ENCODE peak calls at places on chromosomes 6 and 20, in six cellular contexts. Y, R, Z, E, G and A are unnamed samples.

GRCh38 chr6:28940294-28940858 is 16.6 kb upstream of the TRIM27 start:
- DNase-seq in Y (no peak), R (peak), Z (no peak), E (peak), G (no peak), A (peak)

GRCh38 chr6:34526992-34527728 is 29.0 kb downstream of the SPDEF start:
- DNase-seq in Y (peak), R (peak), Z (peak), E (peak), G (peak), A (peak)

GRCh38 chr6:106894978-106895702 is 79.4 kb downstream of the CD24 start:
- DNase-seq in Y (no peak), R (no peak), Z (peak), E (no peak), G (no peak), A (no peak)

GRCh38 chr6:150932976-150933375 is 67.5 kb downstream of the MTHFD1L start:
- DNase-seq in Y (no peak), R (no peak), Z (peak), E (no peak), G (no peak), A (no peak)

GRCh38 chr6:134421496-134421895 is 103.6 kb upstream of the SGK1 start:
- DNase-seq in Y (no peak), R (no peak), Z (peak), E (no peak), G (no peak), A (no peak)

GRCh38 chr6:55668625-55669024 is 89.6 kb upstream of the HMGCLL1 start:
- DNase-seq in Y (no peak), R (no peak), Z (peak), E (no peak), G (no peak), A (no peak)

GRCh38 chr20:57695012-57695411 is 14.8 kb downstream of the PMEPA1 start:
- DNase-seq in Y (peak), R (no peak), Z (peak), E (no peak), G (no peak), A (no peak)

GRCh38 chr6:165042912-165043311 is 266.5 kb downstream of the C6orf118 start:
- DNase-seq in Y (no peak), R (no peak), Z (no peak), E (no peak), G (no peak), A (no peak)

GRCh38 chr6:64522859-64523258 is 887.3 kb downstream of the PHF3 start:
- DNase-seq in Y (no peak), R (no peak), Z (no peak), E (no peak), G (no peak), A (no peak)

GRCh38 chr6:26026833-26027490 is 60.3 kb upstream of the HFE start:
- DNase-seq in Y (peak), R (peak), Z (peak), E (peak), G (peak), A (peak)

GRCh38 chr20:22808628-22809027 is 224.3 kb upstream of the FOXA2 start:
- DNase-seq in Y (no peak), R (no peak), Z (no peak), E (no peak), G (no peak), A (no peak)

GRCh38 chr6:136927313-136927712 is 5.2 kb downstream of the SLC35D3 start:
- DNase-seq in Y (no peak), R (no peak), Z (no peak), E (no peak), G (no peak), A (no peak)

GRCh38 chr6:78483546-78483945 is 383.8 kb upstream of the IRAK1BP1 start:
- DNase-seq in Y (no peak), R (no peak), Z (no peak), E (no peak), G (no peak), A (no peak)

GRCh38 chr20:24478584-24478983 is 9.2 kb downstream of the SYNDIG1 start:
- DNase-seq in Y (no peak), R (no peak), Z (no peak), E (no peak), G (no peak), A (no peak)

GRCh38 chr6:119566546-119567263 is 217.1 kb upstream of the MAN1A1 start:
- DNase-seq in Y (no peak), R (no peak), Z (no peak), E (no peak), G (no peak), A (no peak)

GRCh38 chr6:44043479-44044153 is 83.6 kb downstream of the MRPL14 start:
- DNase-seq in Y (no peak), R (no peak), Z (peak), E (no peak), G (no peak), A (no peak)

GRCh38 chr20:18019068-18019467 is 38.6 kb downstream of the OVOL2 start:
- DNase-seq in Y (no peak), R (no peak), Z (no peak), E (no peak), G (no peak), A (peak)

GRCh38 chr20:34709044-34709835 is 5.1 kb downstream of the TP53INP2 start:
- DNase-seq in Y (peak), R (peak), Z (peak), E (peak), G (peak), A (peak)

GRCh38 chr20:18004389-18005031 is 35.7 kb downstream of the MGME1 start:
- DNase-seq in Y (no peak), R (no peak), Z (peak), E (no peak), G (no peak), A (no peak)

GRCh38 chr20:23301436-23302050 is 49.0 kb upstream of the NXT1 start:
- DNase-seq in Y (no peak), R (no peak), Z (no peak), E (no peak), G (no peak), A (no peak)

GRCh38 chr6:32436995-32437836 is 2.5 kb upstream of the HLA-DRA start:
- DNase-seq in Y (no peak), R (no peak), Z (no peak), E (no peak), G (no peak), A (no peak)